ENCODE peak calls at places on chromosomes 3 and 15, in nine cellular contexts. E, R, C, Q, H, K, P, L and S are unnamed samples.

GRCh38 chr15:86863226-86863915 is 783.7 kb downstream of the AGBL1 start:
- DNase-seq in E (no peak), R (no peak), C (no peak), Q (peak), H (peak), K (no peak), P (no peak), L (peak), S (no peak)

GRCh38 chr3:158912188-158912587 is 110.3 kb downstream of the MFSD1 start:
- DNase-seq in E (no peak), R (peak), C (no peak), Q (no peak), H (no peak), K (no peak), P (no peak), L (no peak), S (no peak)

GRCh38 chr3:173708191-173708590 is 310.6 kb downstream of the NLGN1 start:
- DNase-seq in E (no peak), R (no peak), C (no peak), Q (no peak), H (no peak), K (no peak), P (no peak), L (no peak), S (no peak)

GRCh38 chr3:175255698-175256097 is 396.6 kb downstream of the NAALADL2 start:
- DNase-seq in E (no peak), R (no peak), C (no peak), Q (peak), H (peak), K (no peak), P (no peak), L (no peak), S (no peak)

GRCh38 chr3:123090700-123091585 is 24.1 kb downstream of the PDIA5 start:
- DNase-seq in E (peak), R (peak), C (peak), Q (no peak), H (no peak), K (no peak), P (no peak), L (no peak), S (no peak)

GRCh38 chr3:106333911-106334618 is 465.3 kb upstream of the CBLB start:
- DNase-seq in E (no peak), R (no peak), C (no peak), Q (peak), H (peak), K (no peak), P (no peak), L (peak), S (no peak)

GRCh38 chr3:195450731-195451229 is 8.0 kb upstream of the ACAP2 start:
- DNase-seq in E (no peak), R (peak), C (no peak), Q (peak), H (peak), K (no peak), P (no peak), L (no peak), S (peak)

GRCh38 chr3:6416049-6416661 is 444.8 kb upstream of the GRM7 start:
- DNase-seq in E (no peak), R (no peak), C (no peak), Q (no peak), H (no peak), K (no peak), P (no peak), L (no peak), S (no peak)

GRCh38 chr3:50221413-50222168 is 14.4 kb upstream of the GNAI2 start:
- DNase-seq in E (no peak), R (no peak), C (no peak), Q (no peak), H (no peak), K (no peak), P (no peak), L (no peak), S (no peak)

GRCh38 chr3:58176827-58177489 is 33.8 kb downstream of the DNASE1L3 start:
- DNase-seq in E (no peak), R (no peak), C (no peak), Q (no peak), H (peak), K (no peak), P (no peak), L (no peak), S (no peak)

GRCh38 chr15:77496710-77497107 is 76.0 kb downstream of the HMG20A start:
- DNase-seq in E (no peak), R (peak), C (no peak), Q (peak), H (peak), K (peak), P (peak), L (peak), S (peak)

GRCh38 chr15:46732060-46732459 is 985.2 kb upstream of the SEMA6D start:
- DNase-seq in E (no peak), R (no peak), C (no peak), Q (no peak), H (no peak), K (no peak), P (no peak), L (no peak), S (no peak)

GRCh38 chr15:76961277-76962010 is 29.9 kb downstream of the RCN2 start:
- DNase-seq in E (no peak), R (no peak), C (no peak), Q (no peak), H (no peak), K (no peak), P (no peak), L (no peak), S (no peak)

GRCh38 chr15:31442203-31443090 is 115.8 kb downstream of the KLF13 start:
- DNase-seq in E (no peak), R (peak), C (no peak), Q (peak), H (peak), K (no peak), P (no peak), L (peak), S (peak)

GRCh38 chr15:56672721-56673120 is 60.6 kb downstream of the ZNF280D start:
- DNase-seq in E (no peak), R (no peak), C (no peak), Q (peak), H (peak), K (no peak), P (no peak), L (no peak), S (peak)

GRCh38 chr3:176692172-176692923 is 504.9 kb downstream of the TBL1XR1 start:
- DNase-seq in E (peak), R (no peak), C (no peak), Q (no peak), H (no peak), K (no peak), P (no peak), L (no peak), S (no peak)

GRCh38 chr3:122586098-122586497 is 8.6 kb downstream of the PARP15 start:
- DNase-seq in E (no peak), R (no peak), C (no peak), Q (no peak), H (no peak), K (no peak), P (no peak), L (no peak), S (no peak)

GRCh38 chr3:159499031-159499793 is 489.4 kb upstream of the IL12A start:
- DNase-seq in E (no peak), R (no peak), C (no peak), Q (peak), H (peak), K (no peak), P (no peak), L (no peak), S (no peak)